ENCODE peak calls at places on chromosomes 3 and 15, in five cellular contexts. T, D, Q, W and Y are unnamed samples.
A peak's percentile ranks its signal among the peaks of the same experiment; 100 is the strongest.

GRCh38 chr15:72231847-72232461 is 964 bp upstream of the PKM start:
- DNase-seq in T (peak; percentile 61), D (peak; percentile 42), Q (peak; percentile 47), W (no peak), Y (no peak)

GRCh38 chr15:73346735-73347312 is 21.9 kb downstream of the HCN4 start:
- DNase-seq in T (no peak), D (peak; percentile 69), Q (peak; percentile 71), W (peak; percentile 93), Y (no peak)

GRCh38 chr3:178514411-178514800 is 21.8 kb upstream of the KCNMB2 start:
- DNase-seq in T (no peak), D (no peak), Q (no peak), W (no peak), Y (no peak)

GRCh38 chr15:78429477-78429876 is 8.5 kb upstream of the IREB2 start:
- DNase-seq in T (peak; percentile 54), D (no peak), Q (no peak), W (no peak), Y (no peak)

GRCh38 chr3:129936757-129937156 is 37.8 kb upstream of the TRH start:
- DNase-seq in T (peak; percentile 87), D (peak; percentile 55), Q (no peak), W (no peak), Y (peak; percentile 13)

GRCh38 chr15:73856458-73857192 is 16.7 kb upstream of the TBC1D21 start:
- DNase-seq in T (peak; percentile 11), D (no peak), Q (no peak), W (no peak), Y (no peak)

GRCh38 chr3:62723636-62724217 is 151.5 kb downstream of the CADPS start:
- DNase-seq in T (peak; percentile 6), D (no peak), Q (no peak), W (peak; percentile 8), Y (no peak)

GRCh38 chr15:67373266-67373665 is 118.7 kb downstream of the IQCH start:
- DNase-seq in T (no peak), D (no peak), Q (no peak), W (no peak), Y (no peak)

GRCh38 chr3:36457667-36458066 is 77.4 kb downstream of the STAC start:
- DNase-seq in T (no peak), D (no peak), Q (no peak), W (no peak), Y (no peak)

GRCh38 chr3:37833790-37834189 is 27.9 kb upstream of the CTDSPL start:
- DNase-seq in T (no peak), D (no peak), Q (no peak), W (no peak), Y (no peak)

GRCh38 chr3:32106929-32107362 is 526 bp downstream of the GPD1L start:
- DNase-seq in T (no peak), D (peak; percentile 82), Q (peak; percentile 21), W (no peak), Y (no peak)

GRCh38 chr3:143975549-143976152 is 4.0 kb downstream of the DIPK2A start:
- DNase-seq in T (peak; percentile 95), D (no peak), Q (no peak), W (no peak), Y (no peak)

GRCh38 chr3:8336456-8336855 is 165.2 kb upstream of the LMCD1 start:
- DNase-seq in T (no peak), D (no peak), Q (no peak), W (no peak), Y (no peak)

GRCh38 chr15:82113116-82113715 is 67.4 kb upstream of the MEX3B start:
- DNase-seq in T (no peak), D (no peak), Q (no peak), W (no peak), Y (no peak)

GRCh38 chr3:49263490-49263889 is 13.5 kb downstream of the C3orf62 start:
- DNase-seq in T (no peak), D (no peak), Q (no peak), W (no peak), Y (no peak)

GRCh38 chr3:191414286-191414685 is 46.7 kb upstream of the PYDC2 start:
- DNase-seq in T (no peak), D (no peak), Q (no peak), W (no peak), Y (no peak)

GRCh38 chr15:98776607-98777281 is 128.4 kb downstream of the IGF1R start:
- DNase-seq in T (no peak), D (peak; percentile 47), Q (peak; percentile 57), W (peak; percentile 68), Y (no peak)

GRCh38 chr15:98626153-98626552 is 22.2 kb upstream of the IGF1R start:
- DNase-seq in T (no peak), D (no peak), Q (no peak), W (no peak), Y (no peak)

GRCh38 chr15:92159906-92160841 is 233.5 kb upstream of the ST8SIA2 start:
- DNase-seq in T (no peak), D (no peak), Q (no peak), W (no peak), Y (no peak)

GRCh38 chr3:48694610-48695051 is 8.9 kb upstream of the NCKIPSD start:
- DNase-seq in T (peak; percentile 80), D (peak; percentile 73), Q (no peak), W (no peak), Y (peak; percentile 44)

GRCh38 chr3:102348904-102349303 is 85.9 kb upstream of the ZPLD1 start:
- DNase-seq in T (no peak), D (no peak), Q (no peak), W (no peak), Y (no peak)

GRCh38 chr3:58998476-58999117 is 51.2 kb downstream of the CFAP20DC start:
- DNase-seq in T (no peak), D (no peak), Q (no peak), W (no peak), Y (peak; percentile 16)

GRCh38 chr3:124261301-124261700 is 269.4 kb upstream of the ROPN1 start:
- DNase-seq in T (no peak), D (no peak), Q (no peak), W (no peak), Y (no peak)

GRCh38 chr3:168117853-168118313 is 22.2 kb upstream of the GOLIM4 start:
- DNase-seq in T (no peak), D (no peak), Q (no peak), W (no peak), Y (peak; percentile 1)

GRCh38 chr3:12724794-12725193 is 34.3 kb downstream of the TMEM40 start:
- DNase-seq in T (no peak), D (no peak), Q (no peak), W (no peak), Y (no peak)

GRCh38 chr3:121064121-121064520 is 156.1 kb downstream of the STXBP5L start:
- DNase-seq in T (no peak), D (no peak), Q (no peak), W (no peak), Y (no peak)

GRCh38 chr15:83565133-83565532 is 88.8 kb upstream of the ADAMTSL3 start:
- DNase-seq in T (peak; percentile 61), D (no peak), Q (no peak), W (no peak), Y (no peak)

GRCh38 chr3:190357468-190357867 is 30.5 kb upstream of the CLDN16 start:
- DNase-seq in T (no peak), D (no peak), Q (no peak), W (no peak), Y (no peak)

GRCh38 chr3:93994056-93994455 is 14.1 kb downstream of the ARL13B start:
- DNase-seq in T (no peak), D (no peak), Q (no peak), W (no peak), Y (no peak)

GRCh38 chr3:108006077-108006675 is 84.7 kb downstream of the CD47 start:
- DNase-seq in T (no peak), D (peak; percentile 53), Q (no peak), W (no peak), Y (no peak)

GRCh38 chr3:141103503-141103902 is 52.4 kb downstream of the SPSB4 start:
- DNase-seq in T (no peak), D (no peak), Q (no peak), W (no peak), Y (no peak)